ENCODE peak calls at places on chromosomes 12 and 14, in five cellular contexts. I is heart left ventricle, B is breast epithelium, H is stomach, O is sigmoid colon. Y is an unnamed sample. For H3K27me3, the result is how much of the 10 kb centered on the place peaks cover.

GRCh38 chr12:101823891-101824290 is 6.9 kb downstream of the GNPTAB start:
- DNase-seq in I (peak), B (no peak), H (peak), O (peak), Y (no peak)

GRCh38 chr12:2291182-2291832 is 238.5 kb downstream of the CACNA1C start:
- DNase-seq in I (no peak), B (no peak), H (no peak), O (peak), Y (no peak)

GRCh38 chr12:125114365-125115141 is 49.3 kb downstream of the AACS start:
- DNase-seq in I (no peak), B (no peak), H (no peak), O (no peak), Y (no peak)

GRCh38 chr12:84772281-84772680 is 140.3 kb downstream of the SLC6A15 start:
- DNase-seq in I (no peak), B (no peak), H (no peak), O (no peak), Y (no peak)

GRCh38 chr14:52313493-52313881 is 625 bp upstream of the PTGER2 start:
- DNase-seq in I (no peak), B (no peak), H (no peak), O (no peak), Y (no peak)

GRCh38 chr12:89251326-89252237 is 100.7 kb downstream of the DUSP6 start:
- DNase-seq in I (no peak), B (no peak), H (no peak), O (no peak), Y (no peak)

GRCh38 chr12:112370156-112370555 is 12.1 kb downstream of the HECTD4 start:
- DNase-seq in I (no peak), B (no peak), H (no peak), O (no peak), Y (no peak)

GRCh38 chr12:118816296-118816695 is 165.0 kb upstream of the SRRM4 start:
- DNase-seq in I (no peak), B (no peak), H (no peak), O (no peak), Y (no peak)

GRCh38 chr12:33093534-33093933 is 197.0 kb upstream of the PKP2 start:
- DNase-seq in I (no peak), B (no peak), H (no peak), O (no peak), Y (no peak)

GRCh38 chr12:75784591-75784990 is 247.0 kb downstream of the PHLDA1 start:
- DNase-seq in I (peak), B (peak), H (peak), O (peak), Y (no peak)

GRCh38 chr12:53994691-53995310 is 5.2 kb upstream of the HOXC9 start:
- DNase-seq in I (peak), B (no peak), H (no peak), O (no peak), Y (no peak)
- H3K27me3 ChIP-seq in I (half or more), B (under half), H (half or more), O (half or more), Y (under half)

GRCh38 chr12:131209082-131210070 is 255.7 kb downstream of the ADGRD1 start:
- DNase-seq in I (no peak), B (no peak), H (no peak), O (peak), Y (no peak)
- TF ChIP-seq POLR2A in I (no peak), B (no peak), H (no peak), O (no peak), Y (no peak)

GRCh38 chr14:50362791-50363733 is 33.6 kb downstream of the CDKL1 start:
- DNase-seq in I (no peak), B (no peak), H (no peak), O (no peak), Y (no peak)

GRCh38 chr14:50363734-50364113 is 33.0 kb downstream of the CDKL1 start:
- DNase-seq in I (no peak), B (no peak), H (no peak), O (no peak), Y (no peak)

GRCh38 chr14:50366589-50366988 is 30.1 kb downstream of the CDKL1 start:
- DNase-seq in I (no peak), B (no peak), H (no peak), O (no peak), Y (no peak)

GRCh38 chr14:50366115-50366514 is 30.6 kb downstream of the CDKL1 start:
- DNase-seq in I (no peak), B (no peak), H (peak), O (no peak), Y (no peak)

DNA sequence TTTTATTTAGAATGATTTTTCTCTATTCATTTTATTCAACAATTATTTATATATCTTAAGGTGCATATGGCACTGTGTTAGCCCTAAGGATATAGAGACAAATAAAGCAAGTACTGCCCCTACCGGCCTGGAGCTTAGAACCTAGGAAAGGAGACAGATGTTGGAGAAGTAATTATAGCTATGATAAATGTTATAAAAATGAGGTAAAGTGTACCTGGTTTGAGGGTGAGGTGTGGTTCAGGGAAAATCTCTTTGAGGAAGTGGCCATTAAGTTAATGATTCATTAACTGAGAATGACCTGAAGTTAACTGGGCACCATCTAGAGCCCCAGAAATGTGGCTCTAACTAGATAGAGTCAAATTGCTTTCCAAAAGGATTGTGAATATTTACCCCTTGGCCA is 31.9 kb downstream of the CDKL1 start:
- DNase-seq in I (no peak), B (no peak), H (no peak), O (no peak), Y (no peak)
- TF ChIP-seq CTCF in I (no peak), B (no peak), H (no peak), O (no peak), Y (no peak)

GRCh38 chr12:3553221-3553620 is 62.2 kb downstream of the PRMT8 start:
- DNase-seq in I (no peak), B (peak), H (peak), O (no peak), Y (no peak)
- H3K27me3 ChIP-seq in I (under half), B (under half), H (under half), O (under half), Y (under half)

GRCh38 chr12:10673660-10674384 is at the start of gene STYK1:
- DNase-seq in I (peak), B (peak), H (peak), O (no peak), Y (no peak)
- TF ChIP-seq POLR2A in I (no peak), B (no peak), H (no peak), O (no peak), Y (no peak)